ENCODE peak calls at places on chromosomes 7 and 10, in four cellular contexts. One of them, this sample, is unnamed. For H3K27me3, the result is how much of the 10 kb centered on the place peaks cover.

GRCh38 chr7:2632717-2633537 is 1.1 kb downstream of the TTYH3 start:
- DNase-seq in heart right ventricle: peak
- DNase-seq in aorta: peak
- DNase-seq in right atrium auricular region: peak
- DNase-seq in this sample: no peak

GRCh38 chr7:51340029-51340838 is 23.6 kb upstream of the COBL start:
- DNase-seq in heart right ventricle: no peak
- DNase-seq in aorta: no peak
- DNase-seq in right atrium auricular region: no peak
- DNase-seq in this sample: no peak

GRCh38 chr10:55550241-55550640 is 749.2 kb upstream of the PCDH15 start:
- DNase-seq in heart right ventricle: no peak
- DNase-seq in aorta: no peak
- DNase-seq in right atrium auricular region: no peak
- DNase-seq in this sample: no peak

GRCh38 chr10:17817316-17817715 is 8.2 kb downstream of the MRC1 start:
- DNase-seq in heart right ventricle: no peak
- DNase-seq in aorta: no peak
- DNase-seq in right atrium auricular region: no peak
- DNase-seq in this sample: no peak

GRCh38 chr10:4804505-4804904 is 21.5 kb upstream of the AKR1E2 start:
- DNase-seq in heart right ventricle: no peak
- DNase-seq in aorta: no peak
- DNase-seq in right atrium auricular region: no peak
- DNase-seq in this sample: no peak

GRCh38 chr10:19819419-19820033 is 3.3 kb downstream of the PLXDC2 start:
- DNase-seq in heart right ventricle: peak
- DNase-seq in aorta: no peak
- DNase-seq in right atrium auricular region: no peak
- DNase-seq in this sample: no peak

GRCh38 chr10:121658611-121659010 is 60.4 kb upstream of the FGFR2 start:
- DNase-seq in heart right ventricle: no peak
- DNase-seq in aorta: no peak
- DNase-seq in right atrium auricular region: no peak
- DNase-seq in this sample: no peak

GRCh38 chr10:79346388-79347225 is 662 bp upstream of the PPIF start:
- DNase-seq in heart right ventricle: no peak
- DNase-seq in aorta: no peak
- DNase-seq in right atrium auricular region: no peak
- DNase-seq in this sample: no peak

GRCh38 chr10:600876-601275 is 88.6 kb downstream of the DIP2C start:
- DNase-seq in heart right ventricle: no peak
- DNase-seq in aorta: peak
- DNase-seq in right atrium auricular region: no peak
- DNase-seq in this sample: no peak

GRCh38 chr7:82548141-82548688 is 104.6 kb upstream of the CACNA2D1 start:
- DNase-seq in heart right ventricle: no peak
- DNase-seq in aorta: no peak
- DNase-seq in right atrium auricular region: no peak
- DNase-seq in this sample: no peak

GRCh38 chr7:16264436-16265183 is 156.7 kb downstream of the CRPPA start:
- DNase-seq in heart right ventricle: no peak
- DNase-seq in aorta: no peak
- DNase-seq in right atrium auricular region: no peak
- DNase-seq in this sample: no peak

GRCh38 chr10:78972160-78972946 is 96.4 kb upstream of the ZMIZ1 start:
- DNase-seq in heart right ventricle: peak
- DNase-seq in aorta: peak
- DNase-seq in right atrium auricular region: peak
- DNase-seq in this sample: no peak

GRCh38 chr7:103343758-103344452 is 662 bp downstream of the DNAJC2 start:
- DNase-seq in heart right ventricle: no peak
- DNase-seq in aorta: no peak
- DNase-seq in right atrium auricular region: no peak
- DNase-seq in this sample: no peak

GRCh38 chr7:112646787-112647186 is 143.4 kb downstream of the TMEM168 start:
- DNase-seq in heart right ventricle: no peak
- DNase-seq in aorta: no peak
- DNase-seq in right atrium auricular region: no peak
- DNase-seq in this sample: no peak

GRCh38 chr10:31929986-31930675 is 1.5 kb upstream of the ARHGAP12 start:
- DNase-seq in heart right ventricle: no peak
- DNase-seq in aorta: no peak
- DNase-seq in right atrium auricular region: no peak
- DNase-seq in this sample: no peak

GRCh38 chr10:72567421-72567820 is 58.5 kb downstream of the MICU1 start:
- DNase-seq in heart right ventricle: peak
- DNase-seq in aorta: no peak
- DNase-seq in right atrium auricular region: no peak
- DNase-seq in this sample: no peak

GRCh38 chr10:22550732-22551131 is 163.6 kb downstream of the PIP4K2A start:
- DNase-seq in heart right ventricle: peak
- DNase-seq in aorta: peak
- DNase-seq in right atrium auricular region: no peak
- DNase-seq in this sample: peak

GRCh38 chr7:120475994-120476393 is 203.0 kb downstream of the KCND2 start:
- DNase-seq in heart right ventricle: no peak
- DNase-seq in aorta: no peak
- DNase-seq in right atrium auricular region: no peak
- DNase-seq in this sample: no peak

GRCh38 chr7:31408120-31408729 is 67.7 kb upstream of the NEUROD6 start:
- DNase-seq in heart right ventricle: no peak
- DNase-seq in aorta: no peak
- DNase-seq in right atrium auricular region: no peak
- DNase-seq in this sample: no peak

GRCh38 chr7:32941996-32942782 is 15.1 kb upstream of the FKBP9 start:
- DNase-seq in heart right ventricle: peak
- DNase-seq in aorta: peak
- DNase-seq in right atrium auricular region: peak
- DNase-seq in this sample: no peak

GRCh38 chr10:21494221-21495001 is 31.1 kb downstream of the SKIDA1 start:
- DNase-seq in heart right ventricle: no peak
- DNase-seq in aorta: peak
- DNase-seq in right atrium auricular region: no peak
- DNase-seq in this sample: no peak

GRCh38 chr7:45177801-45178200 is 20.2 kb downstream of the RAMP3 start:
- DNase-seq in heart right ventricle: no peak
- DNase-seq in aorta: peak
- DNase-seq in right atrium auricular region: no peak
- DNase-seq in this sample: no peak

GRCh38 chr7:86149266-86149665 is 494.4 kb upstream of the GRM3 start:
- DNase-seq in heart right ventricle: no peak
- DNase-seq in aorta: no peak
- DNase-seq in right atrium auricular region: no peak
- DNase-seq in this sample: no peak

GRCh38 chr10:70657036-70657435 is 15.3 kb upstream of the ADAMTS14 start:
- DNase-seq in heart right ventricle: no peak
- DNase-seq in aorta: no peak
- DNase-seq in right atrium auricular region: no peak
- DNase-seq in this sample: no peak

GRCh38 chr7:146053492-146053891 is 63.1 kb upstream of the CNTNAP2 start:
- DNase-seq in heart right ventricle: no peak
- DNase-seq in aorta: no peak
- DNase-seq in right atrium auricular region: no peak
- DNase-seq in this sample: no peak

GRCh38 chr10:58184120-58184670 is 83.5 kb downstream of the IPMK start:
- DNase-seq in heart right ventricle: no peak
- DNase-seq in aorta: no peak
- DNase-seq in right atrium auricular region: no peak
- DNase-seq in this sample: no peak

GRCh38 chr7:832292-832967 is at the start of gene SUN1:
- DNase-seq in heart right ventricle: no peak
- DNase-seq in aorta: no peak
- DNase-seq in right atrium auricular region: no peak
- DNase-seq in this sample: no peak

GRCh38 chr7:14351167-14351566 is 361.7 kb upstream of the ETV1 start:
- DNase-seq in heart right ventricle: peak
- DNase-seq in aorta: no peak
- DNase-seq in right atrium auricular region: no peak
- DNase-seq in this sample: no peak

GRCh38 chr7:78323118-78323517 is 524.5 kb downstream of the PHTF2 start:
- DNase-seq in heart right ventricle: no peak
- DNase-seq in aorta: no peak
- DNase-seq in right atrium auricular region: no peak
- DNase-seq in this sample: no peak

GRCh38 chr7:46468753-46469356 is 547.8 kb upstream of the IGFBP3 start:
- DNase-seq in heart right ventricle: no peak
- DNase-seq in aorta: no peak
- DNase-seq in right atrium auricular region: no peak
- DNase-seq in this sample: no peak

GRCh38 chr7:107708956-107709355 is 35.0 kb upstream of the CBLL1 start:
- DNase-seq in heart right ventricle: no peak
- DNase-seq in aorta: no peak
- DNase-seq in right atrium auricular region: no peak
- DNase-seq in this sample: no peak

GRCh38 chr10:89159761-89160160 is 47.4 kb downstream of the CH25H start:
- DNase-seq in heart right ventricle: no peak
- DNase-seq in aorta: no peak
- DNase-seq in right atrium auricular region: no peak
- DNase-seq in this sample: no peak

GRCh38 chr7:126698909-126699308 is 553.8 kb downstream of the GRM8 start:
- DNase-seq in heart right ventricle: no peak
- DNase-seq in aorta: no peak
- DNase-seq in right atrium auricular region: no peak
- DNase-seq in this sample: no peak

GRCh38 chr7:132049462-132050304 is 493.3 kb upstream of the PODXL start:
- DNase-seq in heart right ventricle: no peak
- DNase-seq in aorta: no peak
- DNase-seq in right atrium auricular region: no peak
- DNase-seq in this sample: peak

GRCh38 chr7:73986158-73986631 is 41.8 kb upstream of the ELN start:
- DNase-seq in heart right ventricle: peak
- DNase-seq in aorta: peak
- DNase-seq in right atrium auricular region: peak
- DNase-seq in this sample: no peak

GRCh38 chr10:17354781-17355180 is 99.6 kb downstream of the ST8SIA6 start:
- DNase-seq in heart right ventricle: no peak
- DNase-seq in aorta: no peak
- DNase-seq in right atrium auricular region: no peak
- DNase-seq in this sample: no peak

GRCh38 chr10:103584216-103585010 is 90.9 kb downstream of the NEURL1 start:
- DNase-seq in heart right ventricle: peak
- DNase-seq in aorta: no peak
- DNase-seq in right atrium auricular region: no peak
- DNase-seq in this sample: no peak

GRCh38 chr7:12731775-12732174 is 44.3 kb downstream of the ARL4A start:
- DNase-seq in heart right ventricle: no peak
- DNase-seq in aorta: no peak
- DNase-seq in right atrium auricular region: no peak
- DNase-seq in this sample: no peak

GRCh38 chr7:96075510-96076349 is 246.2 kb downstream of the SLC25A13 start:
- DNase-seq in heart right ventricle: peak
- DNase-seq in aorta: peak
- DNase-seq in right atrium auricular region: peak
- DNase-seq in this sample: no peak

GRCh38 chr7:42972703-42973500 is 40.7 kb downstream of the MRPL32 start:
- DNase-seq in heart right ventricle: peak
- DNase-seq in aorta: peak
- DNase-seq in right atrium auricular region: peak
- DNase-seq in this sample: no peak

GRCh38 chr7:155374276-155375252 is 76.9 kb downstream of the INSIG1 start:
- DNase-seq in heart right ventricle: no peak
- DNase-seq in aorta: no peak
- DNase-seq in right atrium auricular region: no peak
- DNase-seq in this sample: no peak
- H3K4me3 ChIP-seq in heart right ventricle: peak
- H3K4me3 ChIP-seq in aorta: peak
- H3K4me3 ChIP-seq in right atrium auricular region: peak
- H3K4me3 ChIP-seq in this sample: no peak

DNA sequence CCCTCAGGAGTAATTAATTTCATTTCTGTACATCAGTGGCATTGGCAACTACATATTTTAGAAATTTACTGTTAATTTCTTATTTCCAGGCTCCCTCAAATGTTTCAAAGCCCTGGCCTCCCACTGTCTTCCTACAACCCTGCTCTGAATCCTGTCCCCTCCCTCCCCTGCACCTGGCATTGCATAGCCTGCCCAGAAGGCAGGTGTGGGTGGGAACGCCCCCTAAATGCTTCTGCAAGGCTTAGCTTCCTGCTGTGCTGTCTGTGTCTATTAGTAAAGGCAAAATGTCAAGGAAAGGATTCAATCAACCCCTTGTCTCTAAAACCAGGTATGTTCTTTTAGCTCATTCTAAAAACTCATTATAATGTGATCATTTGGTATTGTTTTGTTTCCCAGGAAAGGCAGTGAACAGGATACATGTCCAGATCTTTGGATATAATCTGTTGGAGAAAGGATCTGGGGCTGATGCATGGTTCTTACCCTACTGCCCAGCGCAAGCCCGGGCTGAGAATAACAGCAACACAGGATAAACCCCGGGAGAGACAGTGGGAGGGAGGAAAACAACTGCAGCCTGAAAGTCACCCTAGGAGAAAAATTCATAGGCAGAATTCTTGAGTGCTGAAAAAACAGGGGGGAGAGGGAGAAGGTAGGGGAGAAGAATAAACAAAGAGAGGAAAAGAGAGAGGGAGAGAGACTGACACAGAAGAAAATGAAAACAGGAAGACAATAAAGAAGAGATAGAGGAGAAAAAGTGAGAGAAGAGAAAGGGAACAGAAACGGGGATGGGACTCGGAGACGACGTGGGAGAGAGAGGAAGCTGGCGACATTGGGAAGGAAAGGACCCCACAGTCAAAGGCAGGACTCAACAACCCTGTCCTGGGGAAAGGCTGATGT is 592 bp downstream of the ZNF488 start:
- DNase-seq in heart right ventricle: no peak
- DNase-seq in aorta: no peak
- DNase-seq in right atrium auricular region: no peak
- DNase-seq in this sample: no peak
- H3K27ac ChIP-seq in heart right ventricle: no peak
- H3K27ac ChIP-seq in aorta: no peak
- H3K27ac ChIP-seq in right atrium auricular region: no peak
- H3K27ac ChIP-seq in this sample: no peak

DNA sequence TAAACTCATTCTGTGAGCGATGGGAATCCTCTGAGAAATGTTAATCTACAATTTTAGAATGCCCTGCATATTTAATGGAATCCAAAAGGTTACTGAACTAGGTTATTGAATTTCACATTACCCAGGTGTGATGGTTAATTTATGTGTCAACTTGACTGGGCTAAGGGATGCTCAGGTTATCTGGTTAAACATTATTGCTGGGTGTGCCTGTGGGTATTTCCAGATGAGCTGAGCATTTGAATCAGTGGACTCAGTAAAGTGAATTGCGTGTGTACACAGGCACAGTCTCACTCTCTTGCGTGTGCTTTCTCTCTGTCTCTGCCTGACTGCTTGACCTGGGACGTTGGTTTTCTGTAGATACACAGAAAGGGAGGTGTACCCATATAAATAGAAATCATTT is 21.7 kb downstream of the RNF32 start:
- DNase-seq in heart right ventricle: no peak
- DNase-seq in aorta: no peak
- DNase-seq in right atrium auricular region: no peak
- DNase-seq in this sample: no peak
- H3K27me3 ChIP-seq in heart right ventricle: under half
- H3K27me3 ChIP-seq in aorta: under half
- H3K27me3 ChIP-seq in right atrium auricular region: under half
- H3K27me3 ChIP-seq in this sample: under half

GRCh38 chr10:101122270-101123084 is 8.6 kb upstream of the TLX1 start:
- DNase-seq in heart right ventricle: no peak
- DNase-seq in aorta: peak
- DNase-seq in right atrium auricular region: no peak
- DNase-seq in this sample: no peak
- H3K4me3 ChIP-seq in heart right ventricle: peak
- H3K4me3 ChIP-seq in aorta: no peak
- H3K4me3 ChIP-seq in right atrium auricular region: peak
- H3K4me3 ChIP-seq in this sample: no peak